ENCODE peak calls at places on chromosomes 16 and 17, in five cellular contexts. One of them, this sample, is unnamed.
A peak's percentile ranks its signal among the peaks of the same experiment; 100 is the strongest.

GRCh38 chr17:45318561-45319230 is 1.9 kb upstream of the MAP3K14 start:
- DNase-seq in caudate nucleus: no peak
- DNase-seq in ELR: no peak
- DNase-seq in effector memory CD4-positive, alpha-beta T cell: no peak
- DNase-seq in hippocampal formation: no peak
- DNase-seq in this sample: no peak

GRCh38 chr16:82061861-82062525 is 26.9 kb downstream of the HSD17B2 start:
- DNase-seq in caudate nucleus: no peak
- DNase-seq in ELR: peak; percentile 58
- DNase-seq in effector memory CD4-positive, alpha-beta T cell: no peak
- DNase-seq in hippocampal formation: no peak
- DNase-seq in this sample: no peak

GRCh38 chr17:31058958-31059357 is 35.8 kb upstream of the NF1 start:
- DNase-seq in caudate nucleus: no peak
- DNase-seq in ELR: no peak
- DNase-seq in effector memory CD4-positive, alpha-beta T cell: no peak
- DNase-seq in hippocampal formation: no peak
- DNase-seq in this sample: no peak

GRCh38 chr17:38960402-38960801 is 6.8 kb downstream of the FBXO47 start:
- DNase-seq in caudate nucleus: no peak
- DNase-seq in ELR: no peak
- DNase-seq in effector memory CD4-positive, alpha-beta T cell: no peak
- DNase-seq in hippocampal formation: no peak
- DNase-seq in this sample: no peak

GRCh38 chr17:2436516-2436915 is 35.7 kb upstream of the MNT start:
- DNase-seq in caudate nucleus: no peak
- DNase-seq in ELR: no peak
- DNase-seq in effector memory CD4-positive, alpha-beta T cell: no peak
- DNase-seq in hippocampal formation: no peak
- DNase-seq in this sample: no peak

GRCh38 chr17:64278614-64279013 is 15.6 kb upstream of the TEX2 start:
- DNase-seq in caudate nucleus: no peak
- DNase-seq in ELR: peak; percentile 90
- DNase-seq in effector memory CD4-positive, alpha-beta T cell: no peak
- DNase-seq in hippocampal formation: no peak
- DNase-seq in this sample: no peak

GRCh38 chr17:30161601-30162000 is 45.0 kb downstream of the NSRP1 start:
- DNase-seq in caudate nucleus: no peak
- DNase-seq in ELR: no peak
- DNase-seq in effector memory CD4-positive, alpha-beta T cell: no peak
- DNase-seq in hippocampal formation: no peak
- DNase-seq in this sample: no peak

GRCh38 chr17:9959377-9959981 is 54.4 kb upstream of the RCVRN start:
- DNase-seq in caudate nucleus: no peak
- DNase-seq in ELR: peak; percentile 28
- DNase-seq in effector memory CD4-positive, alpha-beta T cell: no peak
- DNase-seq in hippocampal formation: peak; percentile 10
- DNase-seq in this sample: no peak

GRCh38 chr17:1965556-1966273 is 59.4 kb downstream of the RTN4RL1 start:
- DNase-seq in caudate nucleus: no peak
- DNase-seq in ELR: no peak
- DNase-seq in effector memory CD4-positive, alpha-beta T cell: no peak
- DNase-seq in hippocampal formation: no peak
- DNase-seq in this sample: no peak

GRCh38 chr16:65698943-65699342 is 577.1 kb upstream of the CDH11 start:
- DNase-seq in caudate nucleus: no peak
- DNase-seq in ELR: no peak
- DNase-seq in effector memory CD4-positive, alpha-beta T cell: no peak
- DNase-seq in hippocampal formation: no peak
- DNase-seq in this sample: no peak

GRCh38 chr16:19722269-19722952 is 4.3 kb downstream of the IQCK start:
- DNase-seq in caudate nucleus: no peak
- DNase-seq in ELR: no peak
- DNase-seq in effector memory CD4-positive, alpha-beta T cell: no peak
- DNase-seq in hippocampal formation: no peak
- DNase-seq in this sample: no peak

GRCh38 chr17:79220201-79220714 is 145.6 kb downstream of the ENGASE start:
- DNase-seq in caudate nucleus: no peak
- DNase-seq in ELR: no peak
- DNase-seq in effector memory CD4-positive, alpha-beta T cell: no peak
- DNase-seq in hippocampal formation: no peak
- DNase-seq in this sample: no peak

GRCh38 chr16:68116256-68116853 is 31.2 kb downstream of the NFATC3 start:
- DNase-seq in caudate nucleus: no peak
- DNase-seq in ELR: peak; percentile 58
- DNase-seq in effector memory CD4-positive, alpha-beta T cell: no peak
- DNase-seq in hippocampal formation: no peak
- DNase-seq in this sample: no peak

GRCh38 chr16:72050769-72051464 is 3.4 kb upstream of the HP start:
- DNase-seq in caudate nucleus: no peak
- DNase-seq in ELR: no peak
- DNase-seq in effector memory CD4-positive, alpha-beta T cell: no peak
- DNase-seq in hippocampal formation: no peak
- DNase-seq in this sample: no peak

GRCh38 chr17:37841232-37841631 is 83.0 kb upstream of the TBC1D3K start:
- DNase-seq in caudate nucleus: no peak
- DNase-seq in ELR: no peak
- DNase-seq in effector memory CD4-positive, alpha-beta T cell: no peak
- DNase-seq in hippocampal formation: no peak
- DNase-seq in this sample: no peak

GRCh38 chr17:17345686-17346427 is 42.7 kb downstream of the NT5M start:
- DNase-seq in caudate nucleus: no peak
- DNase-seq in ELR: no peak
- DNase-seq in effector memory CD4-positive, alpha-beta T cell: no peak
- DNase-seq in hippocampal formation: no peak
- DNase-seq in this sample: no peak

GRCh38 chr17:9676742-9677387 is 31.5 kb downstream of the USP43 start:
- DNase-seq in caudate nucleus: no peak
- DNase-seq in ELR: peak; percentile 83
- DNase-seq in effector memory CD4-positive, alpha-beta T cell: no peak
- DNase-seq in hippocampal formation: no peak
- DNase-seq in this sample: no peak

GRCh38 chr16:67800252-67801046 is 5.9 kb downstream of the RANBP10 start:
- DNase-seq in caudate nucleus: no peak
- DNase-seq in ELR: no peak
- DNase-seq in effector memory CD4-positive, alpha-beta T cell: no peak
- DNase-seq in hippocampal formation: no peak
- DNase-seq in this sample: no peak

This sample was measured in activated T-helper 9 cell treated with anti-CD3 and anti-CD28 coated beads, Interleukin-2, amount 50 U/mL, for 16 hours.